ENCODE peak calls at places on chromosomes 3 and 15, in five cellular contexts. G, U, I, K and D are unnamed samples.

GRCh38 chr15:96412045-96412918 is 81.8 kb downstream of the NR2F2 start:
- DNase-seq in U (no peak), K (no peak), I (no peak), G (no peak), D (no peak)

GRCh38 chr15:90564109-90564508 is 34.4 kb downstream of the CRTC3 start:
- DNase-seq in U (no peak), I (no peak), G (no peak), K (no peak), D (no peak)

GRCh38 chr3:46440531-46441294 is 24.0 kb downstream of the LTF start:
- DNase-seq in G (no peak), K (peak), I (no peak), U (no peak), D (no peak)

GRCh38 chr3:33315826-33316225 is 38.6 kb downstream of the FBXL2 start:
- DNase-seq in U (no peak), I (no peak), G (peak), K (no peak), D (no peak)

GRCh38 chr15:40927497-40928346 is 1.4 kb upstream of the DLL4 start:
- DNase-seq in G (no peak), K (no peak), I (peak), U (peak), D (no peak)

GRCh38 chr3:31634485-31634884 is 101.8 kb downstream of the STT3B start:
- DNase-seq in G (no peak), K (no peak), U (no peak), I (no peak), D (no peak)

GRCh38 chr3:161977063-161977462 is 480.5 kb downstream of the OTOL1 start:
- DNase-seq in K (no peak), I (no peak), G (no peak), U (no peak), D (no peak)

GRCh38 chr3:83033123-83033522 is 1271.7 kb upstream of the GBE1 start:
- DNase-seq in U (no peak), I (no peak), G (no peak), K (no peak), D (no peak)

GRCh38 chr3:190326930-190327329 is 4.7 kb upstream of the CLDN1 start:
- DNase-seq in G (no peak), K (no peak), I (no peak), U (no peak), D (no peak)

GRCh38 chr3:167350245-167350862 is 29.7 kb downstream of the ZBBX start:
- DNase-seq in G (peak), K (no peak), U (no peak), I (no peak), D (peak)

GRCh38 chr15:33907326-33907725 is 61.0 kb upstream of the CHRM5 start:
- DNase-seq in K (no peak), I (no peak), U (no peak), G (no peak), D (no peak)

GRCh38 chr3:110886514-110886913 is 185.1 kb upstream of the NECTIN3 start:
- DNase-seq in G (no peak), K (no peak), I (no peak), U (no peak), D (no peak)

GRCh38 chr3:173395412-173396181 is 1.9 kb upstream of the NLGN1 start:
- DNase-seq in U (no peak), I (peak), G (no peak), K (peak), D (peak)

GRCh38 chr3:173398111-173398479 is 551 bp downstream of the NLGN1 start:
- DNase-seq in I (no peak), K (no peak), G (no peak), U (no peak), D (no peak)

GRCh38 chr3:173396191-173397041 is 1.1 kb upstream of the NLGN1 start:
- DNase-seq in U (no peak), I (peak), K (no peak), G (no peak), D (peak)

GRCh38 chr3:173399001-173399400 is 1.5 kb downstream of the NLGN1 start:
- DNase-seq in G (no peak), K (no peak), U (no peak), I (no peak), D (no peak)

DNA sequence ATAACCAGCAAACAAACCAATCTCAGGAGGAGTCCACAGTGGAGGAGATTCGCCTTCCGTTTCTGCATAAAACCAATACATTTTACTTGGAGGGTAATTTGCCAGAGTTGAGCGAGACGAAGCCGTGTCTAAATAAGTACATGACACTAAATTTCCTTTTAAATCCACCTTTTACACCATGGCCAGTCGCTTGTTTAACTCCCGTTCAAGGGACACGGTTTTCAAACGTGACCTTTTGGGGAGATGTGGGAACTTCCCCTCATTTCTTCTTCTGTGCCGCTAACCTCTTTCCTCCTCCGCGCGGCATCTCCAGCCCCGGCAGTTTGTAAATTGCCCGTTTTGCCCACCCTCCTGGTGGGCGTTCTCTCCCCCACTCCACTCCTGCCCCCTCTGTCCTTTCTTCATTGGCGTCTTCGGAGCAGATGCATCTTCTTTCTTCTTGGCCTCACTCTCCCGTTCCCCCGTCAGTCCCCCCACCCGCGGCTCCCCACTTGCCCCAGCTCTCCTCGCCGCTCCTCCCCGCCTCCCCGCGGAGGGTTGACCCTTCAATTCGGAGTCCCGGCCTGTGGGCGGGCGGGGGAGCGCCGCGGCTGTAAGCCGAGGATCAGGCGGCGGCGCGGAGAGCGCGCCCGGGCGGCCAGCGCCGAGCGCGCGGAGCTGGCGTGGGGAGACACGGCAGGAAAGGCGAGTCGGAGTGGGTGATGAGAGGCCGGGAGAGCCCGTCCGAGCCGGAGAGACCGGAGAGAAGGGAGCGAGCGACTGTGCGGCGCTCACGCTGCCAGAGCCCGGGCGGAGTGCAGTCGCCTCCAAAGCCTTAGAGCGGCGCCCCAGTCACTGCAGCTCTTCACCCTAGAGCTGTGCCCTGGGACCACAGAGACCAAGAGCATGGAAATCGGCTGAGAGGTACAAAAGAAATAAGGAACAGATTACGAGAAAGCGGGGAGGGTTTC is at the start of gene NLGN1:
- DNase-seq in K (no peak), U (no peak), I (peak), G (no peak), D (peak)
- TF ChIP-seq CTCF in K (no peak), U (no peak), I (no peak), G (no peak), D (peak)

GRCh38 chr3:151918253-151919029 is 45.0 kb downstream of the SUCNR1 start:
- DNase-seq in U (no peak), K (peak), I (no peak), G (peak), D (no peak)
- TF ChIP-seq CTCF in U (peak), K (peak), I (peak), G (peak), D (peak)

GRCh38 chr3:36591959-36592358 is 172.4 kb downstream of the DCLK3 start:
- DNase-seq in K (no peak), U (no peak), I (no peak), G (no peak), D (no peak)
- TF ChIP-seq CTCF in K (no peak), U (peak), I (no peak), G (no peak), D (no peak)

GRCh38 chr15:26433818-26434217 is 339.0 kb downstream of the GABRB3 start:
- DNase-seq in I (no peak), K (no peak), G (no peak), U (no peak), D (no peak)
- TF ChIP-seq CTCF in I (no peak), K (no peak), G (no peak), U (no peak), D (no peak)

GRCh38 chr3:141255864-141256263 is 24.2 kb downstream of the PXYLP1 start:
- DNase-seq in K (no peak), G (peak), U (no peak), I (no peak), D (no peak)
- TF ChIP-seq CTCF in K (peak), G (peak), U (no peak), I (peak), D (peak)

DNA sequence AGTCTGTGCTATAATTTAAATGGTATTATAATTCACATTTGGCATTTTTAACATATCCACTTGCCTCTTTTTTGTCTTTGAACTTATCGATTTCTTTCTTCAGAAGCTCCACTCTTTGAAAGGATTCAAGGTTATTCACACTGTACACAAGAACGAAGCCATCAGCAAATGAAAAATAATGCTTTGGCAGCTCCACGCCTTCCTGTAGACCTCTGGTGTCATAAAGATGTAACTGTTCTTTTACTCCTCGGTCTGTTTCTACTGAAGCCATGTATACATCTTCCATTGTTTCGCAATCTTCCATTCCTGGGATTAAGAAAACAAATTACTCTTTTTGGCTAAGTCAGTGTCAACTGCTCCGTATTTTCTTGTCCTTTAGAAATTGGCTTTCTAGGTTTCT is 16.0 kb downstream of the NKIRAS1 start:
- DNase-seq in K (no peak), I (no peak), U (no peak), G (peak), D (no peak)
- TF ChIP-seq CTCF in K (no peak), I (no peak), U (no peak), G (peak), D (peak)

GRCh38 chr3:124559650-124560405 is 170.4 kb upstream of the UMPS start:
- DNase-seq in I (peak), K (peak), G (peak), U (no peak), D (peak)
- TF ChIP-seq CTCF in I (peak), K (peak), G (peak), U (peak), D (peak)

GRCh38 chr3:64896173-64896925 is 208.5 kb upstream of the ADAMTS9 start:
- DNase-seq in I (no peak), G (no peak), K (no peak), U (no peak), D (no peak)
- TF ChIP-seq CTCF in I (no peak), G (no peak), K (no peak), U (no peak), D (no peak)